ENCODE peak calls at places on chromosomes 13 and 19, in nine cellular contexts. E, O, X, R, A, T, M, U and I are unnamed samples.

GRCh38 chr13:21567714-21568113 is 36.3 kb downstream of the MICU2 start:
- DNase-seq in E (no peak), O (no peak), X (no peak), R (no peak), A (no peak), T (no peak), M (no peak), U (no peak), I (no peak)

GRCh38 chr13:77507931-77508776 is 27.4 kb upstream of the SCEL start:
- DNase-seq in E (no peak), O (peak; percentile 92), X (no peak), R (no peak), A (no peak), T (no peak), M (peak; percentile 59), U (peak; percentile 33), I (peak; percentile 74)

GRCh38 chr13:50699874-50700663 is 143.4 kb downstream of the DLEU7 start:
- DNase-seq in E (no peak), O (no peak), X (no peak), R (no peak), A (no peak), T (no peak), M (no peak), U (no peak), I (no peak)

GRCh38 chr13:71772376-71772775 is 94.6 kb downstream of the DACH1 start:
- DNase-seq in E (no peak), O (no peak), X (no peak), R (no peak), A (no peak), T (no peak), M (no peak), U (no peak), I (no peak)

GRCh38 chr13:45828253-45828968 is 23.1 kb downstream of the SIAH3 start:
- DNase-seq in E (no peak), O (no peak), X (no peak), R (no peak), A (no peak), T (no peak), M (no peak), U (no peak), I (no peak)

GRCh38 chr19:15199652-15200574 is 882 bp downstream of the NOTCH3 start:
- DNase-seq in E (no peak), O (peak; percentile 43), X (no peak), R (peak; percentile 77), A (no peak), T (no peak), M (peak; percentile 58), U (peak; percentile 53), I (no peak)

GRCh38 chr19:45615795-45616708 is 14.0 kb upstream of the GPR4 start:
- DNase-seq in E (peak; percentile 90), O (peak; percentile 80), X (peak; percentile 68), R (peak; percentile 68), A (peak; percentile 75), T (peak; percentile 79), M (peak; percentile 82), U (peak; percentile 99), I (peak; percentile 88)

GRCh38 chr19:43759515-43759914 is 4.8 kb upstream of the SMG9 start:
- DNase-seq in E (no peak), O (peak; percentile 71), X (no peak), R (no peak), A (no peak), T (peak; percentile 12), M (peak; percentile 43), U (no peak), I (peak; percentile 97)

GRCh38 chr19:40754611-40755247 is 3.7 kb downstream of the SNRPA start:
- DNase-seq in E (peak; percentile 86), O (peak; percentile 14), X (no peak), R (no peak), A (no peak), T (no peak), M (no peak), U (no peak), I (peak; percentile 55)

GRCh38 chr19:4829001-4829712 is 2.4 kb downstream of the TICAM1 start:
- DNase-seq in E (no peak), O (no peak), X (no peak), R (no peak), A (no peak), T (no peak), M (no peak), U (no peak), I (no peak)

GRCh38 chr19:49749771-49750170 is 13.3 kb downstream of the TSKS start:
- DNase-seq in E (no peak), O (no peak), X (no peak), R (peak; percentile 30), A (no peak), T (no peak), M (no peak), U (no peak), I (no peak)

GRCh38 chr13:101144808-101145419 is 271.4 kb downstream of the NALCN start:
- DNase-seq in E (peak; percentile 12), O (peak; percentile 74), X (no peak), R (no peak), A (no peak), T (peak; percentile 2), M (peak; percentile 39), U (no peak), I (peak; percentile 69)

GRCh38 chr19:46372901-46373572 is 26.1 kb downstream of the PPP5C start:
- DNase-seq in E (no peak), O (peak; percentile 5), X (no peak), R (no peak), A (no peak), T (peak; percentile 33), M (peak; percentile 63), U (no peak), I (no peak)

GRCh38 chr13:112438515-112438914 is 62.4 kb downstream of the SPACA7 start:
- DNase-seq in E (no peak), O (no peak), X (no peak), R (no peak), A (no peak), T (no peak), M (no peak), U (no peak), I (no peak)

GRCh38 chr13:111319998-111320911 is at the start of gene TEX29:
- DNase-seq in E (no peak), O (no peak), X (no peak), R (no peak), A (no peak), T (no peak), M (no peak), U (no peak), I (no peak)

GRCh38 chr19:14536926-14537692 is 7.7 kb downstream of the TECR start:
- DNase-seq in E (peak; percentile 66), O (peak; percentile 88), X (no peak), R (peak; percentile 63), A (no peak), T (no peak), M (peak; percentile 43), U (peak; percentile 57), I (no peak)

GRCh38 chr13:76741624-76742023 is 144.6 kb downstream of the KCTD12 start:
- DNase-seq in E (no peak), O (no peak), X (no peak), R (no peak), A (no peak), T (no peak), M (no peak), U (no peak), I (no peak)

GRCh38 chr19:17402982-17403855 is 2.2 kb downstream of the BST2 start:
- DNase-seq in E (peak; percentile 53), O (no peak), X (peak; percentile 59), R (no peak), A (no peak), T (no peak), M (peak; percentile 68), U (peak; percentile 80), I (peak; percentile 68)

GRCh38 chr19:3065675-3066357 is 3.5 kb upstream of the TLE5 start:
- DNase-seq in E (no peak), O (no peak), X (no peak), R (no peak), A (no peak), T (no peak), M (no peak), U (no peak), I (no peak)

GRCh38 chr19:39308531-39309304 is 11.9 kb downstream of the LRFN1 start:
- DNase-seq in E (no peak), O (no peak), X (no peak), R (no peak), A (no peak), T (no peak), M (no peak), U (no peak), I (no peak)

GRCh38 chr13:32246468-32246867 is 68.7 kb downstream of the ZAR1L start:
- DNase-seq in E (peak; percentile 60), O (peak; percentile 74), X (no peak), R (peak; percentile 64), A (no peak), T (no peak), M (peak; percentile 82), U (peak; percentile 64), I (peak; percentile 76)

GRCh38 chr19:16070366-16070990 is 5.8 kb upstream of the TPM4 start:
- DNase-seq in E (peak; percentile 85), O (peak; percentile 98), X (peak; percentile 73), R (no peak), A (peak; percentile 62), T (no peak), M (no peak), U (no peak), I (peak; percentile 86)

GRCh38 chr13:85896516-85897450 is 97.6 kb upstream of the SLITRK6 start:
- DNase-seq in E (no peak), O (peak; percentile 34), X (no peak), R (no peak), A (no peak), T (no peak), M (no peak), U (no peak), I (peak; percentile 5)

GRCh38 chr13:99908129-99908805 is 63.3 kb downstream of the ZIC5 start:
- DNase-seq in E (no peak), O (no peak), X (no peak), R (no peak), A (no peak), T (no peak), M (no peak), U (no peak), I (no peak)

GRCh38 chr19:10508707-10509106 is 5.6 kb upstream of the KEAP1 start:
- DNase-seq in E (peak; percentile 52), O (peak; percentile 68), X (no peak), R (no peak), A (no peak), T (no peak), M (no peak), U (no peak), I (no peak)

GRCh38 chr13:94362411-94362909 is 117.0 kb downstream of the DCT start:
- DNase-seq in E (peak; percentile 71), O (peak; percentile 82), X (peak; percentile 34), R (peak; percentile 70), A (peak; percentile 39), T (peak; percentile 10), M (peak; percentile 87), U (peak; percentile 53), I (peak; percentile 90)

GRCh38 chr13:47945738-47946137 is 55.3 kb downstream of the SUCLA2 start:
- DNase-seq in E (no peak), O (no peak), X (no peak), R (no peak), A (no peak), T (no peak), M (no peak), U (no peak), I (no peak)

GRCh38 chr19:21604941-21605548 is 99.6 kb downstream of the ZNF429 start:
- DNase-seq in E (no peak), O (no peak), X (no peak), R (no peak), A (no peak), T (no peak), M (no peak), U (no peak), I (no peak)